ENCODE peak calls at places on chromosomes 4 and X, in four cellular contexts. One of them, this sample, is unnamed.

GRCh38 chr4:82223715-82224114 is 150.1 kb downstream of the HNRNPD start:
- DNase-seq in HepG2: no peak
- DNase-seq in GM12878: no peak
- DNase-seq in HEK293T: no peak
- DNase-seq in this sample: no peak

GRCh38 chr4:55635760-55636621 is at the start of gene NMU:
- DNase-seq in GM12878: no peak
- DNase-seq in HEK293T: peak
- DNase-seq in HepG2: peak
- DNase-seq in this sample: peak

GRCh38 chr4:186684220-186684619 is 39.4 kb downstream of the FAT1 start:
- DNase-seq in HepG2: no peak
- DNase-seq in GM12878: no peak
- DNase-seq in HEK293T: no peak
- DNase-seq in this sample: no peak

GRCh38 chr4:108146819-108147218 is 21.9 kb downstream of the LEF1 start:
- DNase-seq in HepG2: no peak
- DNase-seq in HEK293T: no peak
- DNase-seq in GM12878: no peak
- DNase-seq in this sample: no peak

GRCh38 chr4:89296871-89297270 is 10.7 kb downstream of the GPRIN3 start:
- DNase-seq in HEK293T: no peak
- DNase-seq in GM12878: no peak
- DNase-seq in HepG2: no peak
- DNase-seq in this sample: no peak

GRCh38 chrX:18210470-18210869 is 10.2 kb downstream of the BEND2 start:
- DNase-seq in HEK293T: no peak
- DNase-seq in HepG2: no peak
- DNase-seq in GM12878: no peak
- DNase-seq in this sample: no peak

GRCh38 chr4:8325284-8325973 is 55.9 kb downstream of the HTRA3 start:
- DNase-seq in HepG2: no peak
- DNase-seq in GM12878: no peak
- DNase-seq in HEK293T: no peak
- DNase-seq in this sample: no peak

GRCh38 chr4:73978886-73979285 is 2.9 kb downstream of the PF4 start:
- DNase-seq in HEK293T: no peak
- DNase-seq in HepG2: no peak
- DNase-seq in GM12878: no peak
- DNase-seq in this sample: peak

GRCh38 chr4:22670953-22671352 is 21.8 kb upstream of the GBA3 start:
- DNase-seq in HEK293T: no peak
- DNase-seq in HepG2: no peak
- DNase-seq in GM12878: no peak
- DNase-seq in this sample: peak

GRCh38 chrX:25601323-25601722 is 536.8 kb upstream of the MAGEB18 start:
- DNase-seq in GM12878: no peak
- DNase-seq in HepG2: no peak
- DNase-seq in HEK293T: no peak
- DNase-seq in this sample: no peak

GRCh38 chr4:7421356-7422097 is 13.2 kb downstream of the PSAPL1 start:
- DNase-seq in HepG2: no peak
- DNase-seq in GM12878: no peak
- DNase-seq in HEK293T: no peak
- DNase-seq in this sample: no peak

GRCh38 chrX:145792281-145792680 is 25.3 kb upstream of the SLITRK2 start:
- DNase-seq in GM12878: no peak
- DNase-seq in HEK293T: no peak
- DNase-seq in HepG2: no peak
- DNase-seq in this sample: no peak

GRCh38 chr4:10947898-10948297 is 263.3 kb upstream of the CLNK start:
- DNase-seq in GM12878: no peak
- DNase-seq in HEK293T: no peak
- DNase-seq in HepG2: no peak
- DNase-seq in this sample: no peak

GRCh38 chr4:173482330-173482931 is 47.6 kb downstream of the HAND2 start:
- DNase-seq in HepG2: no peak
- DNase-seq in GM12878: no peak
- DNase-seq in HEK293T: no peak
- DNase-seq in this sample: no peak

GRCh38 chr4:119300072-119300387 is 21.9 kb downstream of the FABP2 start:
- DNase-seq in HepG2: no peak
- DNase-seq in HEK293T: peak
- DNase-seq in GM12878: peak
- DNase-seq in this sample: peak

GRCh38 chr4:85474818-85475630 is at the start of gene ARHGAP24:
- DNase-seq in GM12878: peak
- DNase-seq in HEK293T: peak
- DNase-seq in HepG2: peak
- DNase-seq in this sample: peak

GRCh38 chr4:100016191-100016590 is 66.1 kb upstream of the H2AZ1 start:
- DNase-seq in HepG2: no peak
- DNase-seq in GM12878: no peak
- DNase-seq in HEK293T: no peak
- DNase-seq in this sample: no peak

GRCh38 chr4:68905598-68906237 is 45.9 kb downstream of the UGT2A3 start:
- DNase-seq in GM12878: no peak
- DNase-seq in HepG2: no peak
- DNase-seq in HEK293T: no peak
- DNase-seq in this sample: no peak

GRCh38 chr4:153112071-153112460 is 92.2 kb upstream of the TRIM2 start:
- DNase-seq in HEK293T: no peak
- DNase-seq in GM12878: no peak
- DNase-seq in HepG2: no peak
- DNase-seq in this sample: no peak

GRCh38 chrX:132216283-132216682 is 3.0 kb downstream of the RAP2C start:
- DNase-seq in HEK293T: no peak
- DNase-seq in HepG2: no peak
- DNase-seq in GM12878: no peak
- DNase-seq in this sample: no peak

GRCh38 chr4:140326395-140326993 is 47.0 kb upstream of the SCOC start:
- DNase-seq in HepG2: peak
- DNase-seq in GM12878: no peak
- DNase-seq in HEK293T: peak
- DNase-seq in this sample: peak

GRCh38 chr4:31085736-31086135 is 365.6 kb downstream of the PCDH7 start:
- DNase-seq in GM12878: no peak
- DNase-seq in HEK293T: no peak
- DNase-seq in HepG2: no peak
- DNase-seq in this sample: no peak

GRCh38 chr4:55658657-55659056 is 22.6 kb upstream of the NMU start:
- DNase-seq in GM12878: no peak
- DNase-seq in HepG2: no peak
- DNase-seq in HEK293T: no peak
- DNase-seq in this sample: no peak

GRCh38 chr4:112173593-112174559 is 28.6 kb downstream of the FAM241A start:
- DNase-seq in GM12878: no peak
- DNase-seq in HEK293T: no peak
- DNase-seq in HepG2: no peak
- DNase-seq in this sample: no peak

GRCh38 chr4:73345399-73345975 is 58.6 kb upstream of the ALB start:
- DNase-seq in HEK293T: no peak
- DNase-seq in GM12878: no peak
- DNase-seq in HepG2: peak
- DNase-seq in this sample: no peak

DNA sequence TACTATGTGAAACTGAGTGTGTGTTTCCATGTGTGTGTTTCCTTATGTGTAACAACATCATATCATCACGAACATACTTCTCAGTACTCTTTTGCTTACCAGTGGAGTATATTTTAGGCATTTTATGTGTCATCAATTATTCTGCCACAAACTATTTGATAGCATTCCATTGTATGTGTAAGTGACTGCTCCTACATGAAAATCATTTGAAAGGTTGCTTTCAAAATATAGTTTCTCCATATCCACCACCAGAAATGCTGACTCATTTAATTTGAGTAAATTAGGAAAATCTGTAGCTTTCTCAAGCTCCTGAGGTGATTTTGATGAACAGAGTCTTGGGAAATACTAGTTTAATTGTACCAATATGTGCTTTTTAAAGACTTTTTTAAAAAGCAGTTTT is 376.2 kb downstream of the PCDH18 start:
- DNase-seq in HEK293T: no peak
- DNase-seq in HepG2: no peak
- DNase-seq in GM12878: no peak
- DNase-seq in this sample: no peak
- TF ChIP-seq FOXM1 in HEK293T: no peak
- TF ChIP-seq FOXM1 in HepG2: no peak
- TF ChIP-seq FOXM1 in GM12878: no peak
- TF ChIP-seq FOXM1 in this sample: no peak

GRCh38 chrX:135931644-135932487 is 38.4 kb downstream of the SAGE1 start:
- DNase-seq in HepG2: peak
- DNase-seq in HEK293T: peak
- DNase-seq in GM12878: no peak
- DNase-seq in this sample: peak
- TF ChIP-seq BHLHE40 in HepG2: no peak
- TF ChIP-seq BHLHE40 in HEK293T: no peak
- TF ChIP-seq BHLHE40 in GM12878: no peak
- TF ChIP-seq BHLHE40 in this sample: no peak

GRCh38 chrX:111047575-111047974 is 48.4 kb upstream of the PAK3 start:
- DNase-seq in GM12878: no peak
- DNase-seq in HEK293T: no peak
- DNase-seq in HepG2: no peak
- DNase-seq in this sample: no peak
- TF ChIP-seq FOXM1 in GM12878: no peak
- TF ChIP-seq FOXM1 in HEK293T: no peak
- TF ChIP-seq FOXM1 in HepG2: no peak
- TF ChIP-seq FOXM1 in this sample: no peak

GRCh38 chr4:147733614-147734344 is 1.9 kb downstream of the ARHGAP10 start:
- DNase-seq in HEK293T: no peak
- DNase-seq in HepG2: no peak
- DNase-seq in GM12878: no peak
- DNase-seq in this sample: no peak
- TF ChIP-seq BHLHE40 in HEK293T: no peak
- TF ChIP-seq BHLHE40 in HepG2: no peak
- TF ChIP-seq BHLHE40 in GM12878: no peak
- TF ChIP-seq BHLHE40 in this sample: no peak

GRCh38 chr4:98314791-98315565 is 53.8 kb downstream of the RAP1GDS1 start:
- DNase-seq in HEK293T: no peak
- DNase-seq in GM12878: no peak
- DNase-seq in HepG2: no peak
- DNase-seq in this sample: no peak
- TF ChIP-seq FOXM1 in HEK293T: no peak
- TF ChIP-seq FOXM1 in GM12878: no peak
- TF ChIP-seq FOXM1 in HepG2: no peak
- TF ChIP-seq FOXM1 in this sample: no peak

DNA sequence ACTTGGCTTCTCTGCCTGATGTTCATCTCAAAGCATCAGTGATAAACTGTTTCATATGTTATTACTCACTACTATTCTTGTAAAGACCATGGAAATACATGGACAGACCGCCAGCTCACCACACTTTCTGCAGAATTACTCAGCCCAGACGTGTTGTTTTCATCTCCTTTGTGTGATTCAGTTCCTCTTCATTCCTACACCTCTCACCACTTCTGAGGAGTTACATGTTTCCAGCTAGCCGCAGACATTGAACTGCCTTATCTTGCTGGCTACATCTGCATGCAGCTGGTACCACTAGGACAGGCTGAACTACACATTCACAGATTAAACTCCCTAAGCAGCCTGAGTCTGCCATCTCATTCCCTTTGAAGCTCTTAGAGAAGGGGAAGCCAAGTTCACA is 443.2 kb upstream of the FGF16 start:
- DNase-seq in HEK293T: no peak
- DNase-seq in HepG2: no peak
- DNase-seq in GM12878: no peak
- DNase-seq in this sample: no peak
- TF ChIP-seq BHLHE40 in HEK293T: no peak
- TF ChIP-seq BHLHE40 in HepG2: no peak
- TF ChIP-seq BHLHE40 in GM12878: no peak
- TF ChIP-seq BHLHE40 in this sample: no peak

DNA sequence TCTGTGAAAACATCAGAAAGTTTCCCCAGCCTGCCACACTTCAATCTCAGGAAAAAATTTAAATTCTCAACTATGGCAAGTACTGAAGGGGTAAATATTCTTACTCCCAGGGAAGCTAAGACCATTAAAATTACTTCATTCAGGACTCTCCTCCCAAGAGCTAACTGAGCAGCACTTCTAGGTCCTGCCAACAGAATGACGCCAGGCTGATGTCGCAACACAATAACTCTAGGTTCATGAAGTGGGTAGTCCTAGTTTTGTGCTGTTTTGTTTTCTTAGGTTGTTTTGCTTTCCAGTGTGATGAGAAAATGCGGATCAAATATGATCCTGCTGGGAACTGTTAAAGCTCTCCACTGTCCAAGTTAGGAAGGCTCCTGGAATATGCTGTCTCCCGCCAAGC is 180.0 kb downstream of the NKX6-1 start:
- DNase-seq in HepG2: no peak
- DNase-seq in HEK293T: no peak
- DNase-seq in GM12878: no peak
- DNase-seq in this sample: no peak
- TF ChIP-seq FOXM1 in HepG2: no peak
- TF ChIP-seq FOXM1 in HEK293T: no peak
- TF ChIP-seq FOXM1 in GM12878: no peak
- TF ChIP-seq FOXM1 in this sample: no peak

GRCh38 chr4:14700083-14700482 is 302.2 kb upstream of the CPEB2 start:
- DNase-seq in HepG2: no peak
- DNase-seq in GM12878: no peak
- DNase-seq in HEK293T: no peak
- DNase-seq in this sample: no peak
- TF ChIP-seq BHLHE40 in HepG2: no peak
- TF ChIP-seq BHLHE40 in GM12878: no peak
- TF ChIP-seq BHLHE40 in HEK293T: no peak
- TF ChIP-seq BHLHE40 in this sample: no peak

GRCh38 chrX:12210196-12210815 is 72.0 kb downstream of the FRMPD4 start:
- DNase-seq in HEK293T: no peak
- DNase-seq in HepG2: no peak
- DNase-seq in GM12878: no peak
- DNase-seq in this sample: no peak
- TF ChIP-seq FOXM1 in HEK293T: no peak
- TF ChIP-seq FOXM1 in HepG2: no peak
- TF ChIP-seq FOXM1 in GM12878: no peak
- TF ChIP-seq FOXM1 in this sample: no peak

DNA sequence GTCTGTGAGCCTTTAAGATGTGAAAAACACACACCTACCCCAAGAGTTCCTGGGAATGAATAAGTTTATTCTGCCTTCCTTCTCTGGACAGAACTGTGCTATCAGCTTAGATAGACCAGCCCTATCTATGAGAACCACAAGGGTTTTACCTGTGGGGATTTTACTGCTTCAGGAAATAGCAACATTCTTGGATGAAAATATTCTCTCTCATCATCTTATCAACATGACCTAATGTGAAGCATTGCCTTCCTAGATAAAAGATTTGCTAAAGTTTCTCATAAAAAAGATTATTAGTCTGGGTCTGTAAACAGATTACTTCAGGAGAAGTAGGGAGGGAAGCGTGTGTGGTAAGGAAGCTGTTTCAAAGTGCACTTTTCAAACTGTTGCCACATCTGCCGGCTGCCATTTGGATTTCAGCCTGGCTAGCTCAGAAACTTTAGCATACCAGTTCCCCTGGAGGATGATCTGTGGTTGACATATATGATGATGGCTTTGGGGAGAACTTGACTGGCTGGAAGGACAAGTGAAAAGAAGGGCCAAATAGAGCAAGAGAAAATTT is at the start of gene NOX1:
- DNase-seq in GM12878: no peak
- DNase-seq in HepG2: no peak
- DNase-seq in HEK293T: no peak
- DNase-seq in this sample: no peak
- TF ChIP-seq BHLHE40 in GM12878: no peak
- TF ChIP-seq BHLHE40 in HepG2: no peak
- TF ChIP-seq BHLHE40 in HEK293T: no peak
- TF ChIP-seq BHLHE40 in this sample: no peak

This sample was measured in K562.